ENCODE peak calls at places on chromosomes 12 and 14, in five cellular contexts. X is hepatic stellate cell, V is heart right ventricle, O is neural crest cell, U is fibroblast of mammary gland. N is an unnamed sample.

GRCh38 chr14:79420725-79421124 is 790.6 kb downstream of the DIO2 start:
- DNase-seq in X (no peak), V (no peak), O (no peak), U (no peak), N (no peak)

GRCh38 chr14:51554953-51555352 is 96.8 kb upstream of the FRMD6 start:
- DNase-seq in X (peak; percentile 45), V (no peak), O (no peak), U (peak; percentile 62), N (no peak)

GRCh38 chr12:50452795-50453194 is 52.0 kb upstream of the DIP2B start:
- DNase-seq in X (no peak), V (no peak), O (no peak), U (no peak), N (no peak)

GRCh38 chr12:47743311-47743860 is 15.3 kb downstream of the RAPGEF3 start:
- DNase-seq in X (no peak), V (no peak), O (no peak), U (no peak), N (no peak)

GRCh38 chr14:97177635-97178034 is 380.5 kb downstream of the VRK1 start:
- DNase-seq in X (no peak), V (no peak), O (no peak), U (peak; percentile 71), N (no peak)

GRCh38 chr14:72045885-72046284 is 113.7 kb downstream of the RGS6 start:
- DNase-seq in X (no peak), V (no peak), O (no peak), U (no peak), N (no peak)

GRCh38 chr12:75831413-75831812 is 200.2 kb downstream of the PHLDA1 start:
- DNase-seq in X (no peak), V (no peak), O (no peak), U (no peak), N (no peak)

GRCh38 chr12:111505601-111506036 is 93.5 kb downstream of the ATXN2 start:
- DNase-seq in X (no peak), V (no peak), O (no peak), U (no peak), N (no peak)

GRCh38 chr14:73721101-73721821 is 7.1 kb upstream of the PNMA1 start:
- DNase-seq in X (no peak), V (no peak), O (no peak), U (no peak), N (peak; percentile 45)

GRCh38 chr12:111349748-111350520 is 19.0 kb downstream of the PHETA1 start:
- DNase-seq in X (no peak), V (no peak), O (no peak), U (no peak), N (no peak)

GRCh38 chr12:109483346-109483745 is 5.9 kb downstream of the UBE3B start:
- DNase-seq in X (no peak), V (no peak), O (no peak), U (no peak), N (no peak)

GRCh38 chr12:77630341-77630740 is 200.4 kb upstream of the NAV3 start:
- DNase-seq in X (no peak), V (no peak), O (no peak), U (no peak), N (no peak)

GRCh38 chr12:108609535-108610335 is 11.9 kb upstream of the TMEM119 start:
- DNase-seq in X (peak; percentile 69), V (peak; percentile 73), O (no peak), U (peak; percentile 94), N (peak; percentile 91)

GRCh38 chr12:132524405-132524804 is 34.5 kb downstream of the FBRSL1 start:
- DNase-seq in X (no peak), V (no peak), O (no peak), U (peak; percentile 70), N (no peak)

GRCh38 chr14:33280646-33281045 is 342.0 kb downstream of the NPAS3 start:
- DNase-seq in X (no peak), V (no peak), O (no peak), U (peak; percentile 76), N (no peak)

GRCh38 chr14:54606178-54606577 is 39.2 kb downstream of the SAMD4A start:
- DNase-seq in X (no peak), V (peak; percentile 76), O (no peak), U (no peak), N (peak; percentile 85)

GRCh38 chr14:23436327-23437141 is 1.1 kb upstream of the MYH7 start:
- DNase-seq in X (no peak), V (peak; percentile 30), O (peak; percentile 46), U (no peak), N (no peak)

N was measured in right cardiac atrium.